ENCODE peak calls at places on chromosomes 16 and 17, in eight cellular contexts. U is GM12878, X is transverse colon, A is suprapubic skin, G is ovary, H is tibial nerve, E is SK-N-SH, O is A549. Q is an unnamed sample.

GRCh38 chr17:64343833-64344637 is 46.6 kb downstream of the PECAM1 start:
- DNase-seq in H (no peak), A (no peak), U (no peak), G (peak; percentile 66), X (peak; percentile 55), O (peak; percentile 64), E (no peak), Q (no peak)

GRCh38 chr16:1493746-1494094 is 560 bp downstream of the TELO2 start:
- DNase-seq in U (no peak), E (no peak), H (no peak), A (peak; percentile 78), O (no peak), G (no peak), X (no peak), Q (no peak)

GRCh38 chr16:81730090-81731051 is 48.7 kb upstream of the PLCG2 start:
- DNase-seq in U (no peak), H (peak; percentile 70), A (peak; percentile 91), G (peak; percentile 93), O (peak; percentile 95), E (peak; percentile 97), X (peak; percentile 87), Q (no peak)

GRCh38 chr16:11312718-11313492 is 31.8 kb upstream of the PRM1 start:
- DNase-seq in A (no peak), E (no peak), X (peak; percentile 64), H (no peak), O (peak; percentile 31), U (no peak), G (peak; percentile 65), Q (no peak)

GRCh38 chr17:10061131-10061581 is 137.2 kb downstream of the GAS7 start:
- DNase-seq in O (no peak), X (no peak), A (peak; percentile 88), E (peak; percentile 73), H (no peak), U (no peak), G (no peak), Q (no peak)

GRCh38 chr17:72060084-72060483 is 60.7 kb upstream of the SOX9 start:
- DNase-seq in U (no peak), E (no peak), A (no peak), H (no peak), G (no peak), O (no peak), X (no peak), Q (no peak)

GRCh38 chr17:80312621-80313135 is 52.0 kb downstream of the RNF213 start:
- DNase-seq in O (no peak), H (no peak), X (no peak), U (no peak), E (no peak), A (no peak), G (no peak), Q (no peak)

GRCh38 chr16:71570143-71570542 is 6.7 kb downstream of the TAT start:
- DNase-seq in X (no peak), A (no peak), U (no peak), E (no peak), H (no peak), O (no peak), G (no peak), Q (no peak)

GRCh38 chr16:56860226-56861020 is 4.6 kb upstream of the SLC12A3 start:
- DNase-seq in U (peak; percentile 75), H (no peak), X (peak; percentile 38), G (no peak), E (no peak), A (no peak), O (no peak), Q (no peak)

GRCh38 chr17:72205357-72205756 is 84.5 kb downstream of the SOX9 start:
- DNase-seq in O (no peak), X (no peak), A (no peak), U (no peak), H (no peak), G (no peak), E (no peak), Q (no peak)

GRCh38 chr16:53022374-53022773 is 30.3 kb downstream of the CHD9NB start:
- DNase-seq in G (no peak), H (no peak), O (peak; percentile 55), A (no peak), X (peak; percentile 33), E (peak; percentile 70), U (no peak), Q (no peak)

GRCh38 chr17:2844386-2844785 is 48.1 kb downstream of the RAP1GAP2 start:
- DNase-seq in G (no peak), O (peak; percentile 96), E (no peak), H (no peak), X (no peak), U (no peak), A (no peak), Q (no peak)

GRCh38 chr16:88754912-88755744 is 29.9 kb downstream of the PIEZO1 start:
- DNase-seq in U (no peak), E (peak; percentile 84), X (no peak), O (no peak), H (no peak), A (no peak), G (no peak), Q (no peak)

GRCh38 chr17:80826955-80827645 is 164.5 kb upstream of the CHMP6 start:
- DNase-seq in O (peak; percentile 67), G (no peak), U (no peak), E (peak; percentile 73), A (peak; percentile 90), X (no peak), H (peak; percentile 26), Q (no peak)

GRCh38 chr16:57607676-57608461 is 20.6 kb upstream of the ADGRG1 start:
- DNase-seq in G (no peak), E (no peak), X (no peak), H (no peak), U (no peak), O (no peak), A (peak; percentile 75), Q (no peak)

GRCh38 chr17:78341559-78342437 is 18.1 kb downstream of the SOCS3 start:
- DNase-seq in O (peak; percentile 77), U (no peak), X (peak; percentile 80), H (peak; percentile 66), A (peak; percentile 86), E (peak; percentile 97), G (peak; percentile 88), Q (no peak)

GRCh38 chr17:65931246-65932149 is 260.4 kb downstream of the CEP112 start:
- DNase-seq in O (no peak), A (no peak), X (no peak), U (no peak), H (no peak), E (no peak), G (no peak), Q (no peak)

GRCh38 chr17:75271233-75271954 is 363 bp upstream of the MIF4GD start:
- DNase-seq in O (peak; percentile 80), U (no peak), X (peak; percentile 87), H (peak; percentile 53), G (peak; percentile 84), A (no peak), E (peak; percentile 100), Q (no peak)

GRCh38 chr16:10839271-10839661 is 20.7 kb upstream of the TVP23A start:
- DNase-seq in H (no peak), A (no peak), E (no peak), O (no peak), G (no peak), U (no peak), X (no peak), Q (no peak)

GRCh38 chr17:17398928-17399926 is 77.6 kb upstream of the MED9 start:
- DNase-seq in U (no peak), H (peak; percentile 40), O (no peak), E (peak; percentile 72), G (no peak), A (no peak), X (no peak), Q (no peak)
- H3K27ac ChIP-seq in U (no peak overlapping the region), H (no peak overlapping the region), O (no peak overlapping the region), E (peak overlapping the region; percentile 64), G (no peak overlapping the region), A (peak overlapping the region; percentile 73), X (no peak overlapping the region), Q (no peak overlapping the region)

DNA sequence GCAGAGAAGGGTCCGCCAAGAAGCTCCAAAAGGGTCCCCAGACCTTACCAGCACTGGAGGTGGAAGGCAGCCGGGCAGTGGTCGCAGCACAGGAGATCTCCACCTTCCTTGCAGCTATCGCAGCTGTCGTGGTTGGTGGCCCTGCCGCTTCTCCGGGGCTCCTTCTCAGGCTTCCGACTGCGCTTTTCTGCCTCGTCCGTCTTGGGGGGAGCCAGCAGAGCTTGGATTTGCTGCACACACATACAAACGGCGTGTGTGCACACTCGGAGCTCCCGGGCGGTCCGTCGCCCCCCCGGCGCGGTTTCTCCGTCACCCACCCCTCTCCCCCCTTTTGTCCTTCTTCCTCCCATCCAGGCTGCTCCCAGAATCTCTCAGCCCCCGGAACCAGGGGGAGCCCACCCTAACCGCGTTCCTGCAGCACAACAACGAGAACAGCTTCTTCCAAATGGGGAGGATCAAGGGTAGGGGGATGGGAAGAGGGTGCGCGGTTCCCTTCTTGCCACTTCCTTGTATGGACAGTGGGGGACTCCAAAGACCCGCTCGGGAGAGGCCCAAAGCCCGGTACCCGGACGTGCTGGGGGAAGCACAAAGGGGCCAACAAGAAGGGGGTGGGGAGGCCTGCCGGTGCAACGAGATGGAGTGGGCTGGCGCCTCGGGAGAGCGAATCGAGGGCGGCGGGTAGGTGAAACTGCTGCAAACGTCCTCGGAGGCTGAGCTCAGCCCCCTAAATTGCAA is 1.1 kb downstream of the PHF12 start:
- DNase-seq in O (peak; percentile 64), A (peak; percentile 86), H (no peak), G (peak; percentile 74), U (no peak), X (peak; percentile 61), E (peak; percentile 59), Q (no peak)
- H3K4me1 ChIP-seq in O (peaks cover 29% of the 10 kb centered on the region), A (peaks cover 40% of the 10 kb centered on the region), H (peaks cover 44% of the 10 kb centered on the region), G (peaks cover 8% of the 10 kb centered on the region), U (peaks cover 14% of the 10 kb centered on the region), X (peaks cover 46% of the 10 kb centered on the region), E (peaks cover 28% of the 10 kb centered on the region), Q (peaks cover 61% of the 10 kb centered on the region)

GRCh38 chr17:57879437-57880085 is 29.7 kb upstream of the MRPS23 start:
- DNase-seq in U (no peak), A (no peak), H (no peak), E (no peak), O (peak; percentile 82), G (no peak), X (no peak), Q (no peak)
- TF ChIP-seq EP300 in U (no peak), A (no peak), H (no peak), E (no peak), O (no peak), G (no peak), X (no peak), Q (no peak)

GRCh38 chr16:454397-454940 is 29.0 kb downstream of the RAB11FIP3 start:
- DNase-seq in O (no peak), X (no peak), G (no peak), E (no peak), U (no peak), H (no peak), A (no peak), Q (no peak)

GRCh38 chr16:450800-451512 is 25.5 kb downstream of the RAB11FIP3 start:
- DNase-seq in E (no peak), O (no peak), H (no peak), G (no peak), X (no peak), U (no peak), A (no peak), Q (no peak)

GRCh38 chr16:445566-445965 is 20.1 kb downstream of the RAB11FIP3 start:
- DNase-seq in A (no peak), H (no peak), G (no peak), U (no peak), O (no peak), E (no peak), X (no peak), Q (no peak)

GRCh38 chr16:455453-455852 is 30.0 kb downstream of the RAB11FIP3 start:
- DNase-seq in X (no peak), U (no peak), H (no peak), O (no peak), A (no peak), G (no peak), E (no peak), Q (no peak)

GRCh38 chr16:450385-450784 is 24.9 kb downstream of the RAB11FIP3 start:
- DNase-seq in H (no peak), E (no peak), A (no peak), G (no peak), O (no peak), U (peak; percentile 17), X (no peak), Q (no peak)
- H3K27ac ChIP-seq in H (no peak overlapping the region), E (no peak overlapping the region), A (no peak overlapping the region), G (no peak overlapping the region), O (peak overlapping the region; percentile 41), U (peak overlapping the region; percentile 13), X (no peak overlapping the region), Q (no peak overlapping the region)